ENCODE peak calls at places on chromosome 1, in eight cellular contexts. A, L, G, B, E, O, U and H are unnamed samples.

GRCh38 chr1:93306920-93307319 is 38.8 kb upstream of the DR1 start:
- DNase-seq in U (no peak), O (no peak), E (no peak), L (no peak), G (no peak), B (no peak), A (no peak), H (no peak)

GRCh38 chr1:51792864-51793263 is 85.7 kb downstream of the NRDC start:
- DNase-seq in B (no peak), A (no peak), O (no peak), L (no peak), E (no peak), G (no peak), U (peak; percentile 65), H (no peak)

GRCh38 chr1:159922499-159923202 is 2.7 kb downstream of the TAGLN2 start:
- DNase-seq in G (no peak), A (peak; percentile 81), L (peak; percentile 69), B (peak; percentile 14), U (peak; percentile 22), E (no peak), O (peak; percentile 77), H (no peak)

GRCh38 chr1:42684139-42684538 is 1.9 kb downstream of the YBX1 start:
- DNase-seq in E (no peak), L (peak; percentile 40), A (no peak), G (peak; percentile 20), U (peak; percentile 19), B (peak; percentile 31), O (no peak), H (no peak)

GRCh38 chr1:67827688-67828087 is 5.6 kb downstream of the GNG12 start:
- DNase-seq in G (no peak), A (no peak), O (no peak), U (no peak), B (no peak), E (no peak), L (no peak), H (no peak)

GRCh38 chr1:40153073-40153770 is 8.0 kb upstream of the RLF start:
- DNase-seq in U (peak; percentile 58), O (no peak), A (no peak), B (peak; percentile 79), E (no peak), G (peak; percentile 44), L (peak; percentile 31), H (no peak)

GRCh38 chr1:209207701-209208286 is 375.7 kb upstream of the CAMK1G start:
- DNase-seq in B (peak; percentile 7), U (peak; percentile 69), G (peak; percentile 86), E (peak; percentile 72), L (peak; percentile 47), O (peak; percentile 69), A (peak; percentile 57), H (peak; percentile 66)

GRCh38 chr1:215082532-215083407 is at the start of gene KCNK2:
- DNase-seq in E (no peak), O (peak; percentile 50), U (peak; percentile 34), L (no peak), G (peak; percentile 37), A (no peak), B (no peak), H (no peak)

GRCh38 chr1:94772230-94772641 is 47.9 kb upstream of the SLC44A3 start:
- DNase-seq in U (peak; percentile 72), B (no peak), O (no peak), L (no peak), A (peak; percentile 78), G (no peak), E (no peak), H (peak; percentile 22)

GRCh38 chr1:30257742-30258380 is 465.5 kb downstream of the MATN1 start:
- DNase-seq in A (no peak), B (no peak), O (no peak), G (no peak), E (no peak), L (no peak), U (no peak), H (no peak)
- TF ChIP-seq CTCF in A (no peak), B (no peak), O (no peak), G (no peak), E (no peak), L (no peak), U (no peak), H (no peak)

DNA sequence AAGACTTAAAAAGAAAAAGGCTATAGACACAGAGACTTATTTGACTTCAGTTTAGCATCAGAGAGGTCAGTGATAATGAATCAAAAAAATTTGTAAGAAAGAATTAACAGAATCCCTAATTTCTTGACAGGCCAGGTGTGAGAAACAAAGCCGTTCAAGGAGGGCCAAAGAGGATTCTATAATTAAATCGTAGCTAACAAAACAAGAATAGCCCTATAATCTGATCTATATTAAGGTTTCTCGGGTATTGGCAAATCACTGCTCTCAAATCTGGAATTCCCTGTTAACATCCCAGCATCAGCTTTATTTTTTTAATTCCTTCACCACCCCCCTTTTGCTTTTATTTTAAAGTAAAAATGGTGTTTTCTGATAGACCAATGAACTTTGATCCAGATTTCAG is 60.3 kb downstream of the PUM1 start:
- DNase-seq in B (no peak), U (no peak), G (no peak), A (no peak), L (no peak), O (no peak), E (no peak), H (no peak)
- H3K4me1 ChIP-seq in B (peaks cover 10% of the 10 kb centered on the region), U (peaks cover 21% of the 10 kb centered on the region), G (peaks cover 42% of the 10 kb centered on the region), A (peaks cover 21% of the 10 kb centered on the region), L (no peaks in the 10 kb centered on the region), O (peaks cover 56% of the 10 kb centered on the region), E (no peaks in the 10 kb centered on the region), H (peaks cover 72% of the 10 kb centered on the region)

GRCh38 chr1:11749203-11749689 is 12.7 kb upstream of the C1orf167 start:
- DNase-seq in B (no peak), U (peak; percentile 12), O (peak; percentile 78), L (peak; percentile 64), E (no peak), G (peak; percentile 37), A (peak; percentile 72), H (peak; percentile 74)
- TF ChIP-seq CTCF in B (peak; percentile 47), U (peak; percentile 47), O (peak; percentile 55), L (peak; percentile 66), E (peak; percentile 65), G (no peak), A (peak; percentile 64), H (peak; percentile 49)

GRCh38 chr1:150563340-150564038 is 14.3 kb downstream of the ADAMTSL4 start:
- DNase-seq in U (no peak), L (peak; percentile 77), O (no peak), B (peak; percentile 81), A (peak; percentile 82), E (no peak), G (no peak), H (no peak)
- H3K4me1 ChIP-seq in U (peaks cover 51% of the 10 kb centered on the region), L (peaks cover 45% of the 10 kb centered on the region), O (peaks cover 80% of the 10 kb centered on the region), B (peaks cover 87% of the 10 kb centered on the region), A (peaks cover 88% of the 10 kb centered on the region), E (no peaks in the 10 kb centered on the region), G (peaks cover 47% of the 10 kb centered on the region), H (peaks cover 48% of the 10 kb centered on the region)

DNA sequence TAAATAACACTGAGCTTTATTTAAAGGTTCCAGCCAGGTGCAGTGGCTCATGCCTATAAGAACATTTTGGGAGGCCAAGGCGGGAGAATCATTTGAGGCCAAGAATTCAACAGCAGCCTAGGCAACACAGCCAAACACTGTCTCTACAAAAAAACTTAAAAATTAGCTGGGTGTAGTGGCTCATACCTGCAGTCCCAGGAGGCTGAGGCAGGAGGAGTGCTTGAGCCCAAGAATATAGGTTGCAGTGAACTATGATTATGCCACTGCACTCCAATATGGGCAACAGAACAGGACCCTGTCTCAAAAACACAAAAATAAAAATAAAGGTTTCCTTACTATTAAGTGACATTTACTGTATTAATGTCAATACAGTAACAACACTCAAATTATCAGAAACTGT is 2.1 kb downstream of the TAF12 start:
- DNase-seq in E (no peak), G (peak; percentile 10), L (no peak), B (peak; percentile 66), A (no peak), O (no peak), U (peak; percentile 8), H (peak; percentile 41)
- TF ChIP-seq CTCF in E (no peak), G (peak; percentile 36), L (no peak), B (peak; percentile 73), A (no peak), O (no peak), U (peak; percentile 39), H (peak; percentile 10)

GRCh38 chr1:43949663-43950062 is 2.9 kb downstream of the IPO13 start:
- DNase-seq in E (no peak), L (no peak), O (no peak), A (no peak), G (no peak), B (no peak), U (no peak), H (no peak)

GRCh38 chr1:43952731-43953350 is 6.1 kb downstream of the IPO13 start:
- DNase-seq in L (no peak), U (no peak), O (no peak), B (no peak), G (peak; percentile 55), E (no peak), A (no peak), H (no peak)

GRCh38 chr1:43954036-43954435 is 7.3 kb downstream of the IPO13 start:
- DNase-seq in A (no peak), B (no peak), L (no peak), U (no peak), E (no peak), O (no peak), G (no peak), H (no peak)

GRCh38 chr1:43953361-43953760 is 6.6 kb downstream of the IPO13 start:
- DNase-seq in B (no peak), G (no peak), E (no peak), L (no peak), A (no peak), U (no peak), O (no peak), H (no peak)

DNA sequence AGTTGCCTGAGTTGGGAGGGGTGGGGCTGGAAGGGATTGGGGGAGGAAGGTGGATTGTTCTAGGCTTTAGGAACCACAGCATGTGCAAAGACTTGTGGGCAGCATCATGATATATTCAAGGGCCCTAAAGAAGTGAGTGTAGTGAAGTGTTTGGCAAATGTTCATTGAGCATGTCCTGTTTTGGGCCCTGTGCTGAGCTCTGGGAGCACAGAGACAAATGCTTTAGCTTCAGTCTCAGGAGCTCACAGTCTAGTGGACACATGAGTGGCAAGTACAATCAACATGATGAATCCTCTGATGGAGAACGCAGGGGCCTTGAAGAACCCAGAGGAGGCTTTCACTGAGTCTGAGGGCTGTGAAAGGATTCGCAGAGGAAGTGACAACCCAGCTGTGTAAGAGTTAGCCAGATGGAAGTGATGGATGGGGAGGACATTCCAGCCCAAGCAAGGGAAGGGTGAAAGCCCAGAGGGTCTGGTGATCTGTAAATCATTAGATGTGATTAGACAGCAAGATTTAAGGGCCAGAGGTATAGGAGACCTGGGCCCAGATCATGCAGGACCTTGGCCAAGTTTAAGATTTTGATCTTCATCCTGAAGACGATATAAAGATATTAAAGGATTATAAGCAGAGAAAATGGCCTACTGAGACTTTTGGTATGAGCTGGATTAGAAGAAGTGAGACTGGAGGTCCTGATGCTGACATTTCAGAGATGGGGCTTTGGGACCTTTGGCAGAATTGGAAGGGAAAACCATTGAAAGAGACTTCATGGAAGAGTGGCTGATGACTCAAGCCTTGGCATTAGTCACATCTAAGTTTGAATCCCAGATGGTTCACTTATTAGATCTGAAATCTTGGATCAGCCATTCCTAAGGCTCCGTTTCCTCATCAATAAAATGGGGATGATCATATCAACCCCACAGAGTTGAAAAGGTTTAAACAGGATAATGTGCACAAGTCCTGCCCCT is 4.6 kb downstream of the IPO13 start:
- DNase-seq in A (no peak), E (no peak), L (no peak), B (no peak), O (no peak), G (no peak), U (no peak), H (no peak)
- H3K4me1 ChIP-seq in A (peaks cover 20% of the 10 kb centered on the region), E (no peaks in the 10 kb centered on the region), L (peaks cover 14% of the 10 kb centered on the region), B (peaks cover 11% of the 10 kb centered on the region), O (peaks cover 75% of the 10 kb centered on the region), G (peaks cover 11% of the 10 kb centered on the region), U (no peaks in the 10 kb centered on the region), H (no peaks in the 10 kb centered on the region)